ENCODE peak calls at places on chromosomes 12 and 14, in six cellular contexts. V is H9, F is mammary epithelial cell, S is substantia nigra, B is caudate nucleus, L is RWPE1. T is an unnamed sample.

GRCh38 chr12:104604070-104604994 is 147.6 kb downstream of the CHST11 start:
- DNase-seq in V (peak; percentile 86), F (peak; percentile 94), S (no peak), B (peak; percentile 74), L (peak; percentile 94), T (peak; percentile 49)

GRCh38 chr14:78010688-78011087 is 159.5 kb upstream of the NRXN3 start:
- DNase-seq in V (no peak), F (peak; percentile 96), S (no peak), B (no peak), L (peak; percentile 81), T (no peak)

GRCh38 chr14:95524706-95525512 is 8.5 kb upstream of the SYNE3 start:
- DNase-seq in V (no peak), F (peak; percentile 80), S (no peak), B (no peak), L (no peak), T (no peak)

GRCh38 chr14:102124419-102124818 is 15.3 kb upstream of the WDR20 start:
- DNase-seq in V (no peak), F (no peak), S (no peak), B (no peak), L (no peak), T (no peak)

GRCh38 chr12:101552277-101552676 is 42.5 kb upstream of the MYBPC1 start:
- DNase-seq in V (no peak), F (peak; percentile 5), S (no peak), B (no peak), L (peak; percentile 13), T (no peak)

GRCh38 chr14:88840926-88841325 is 16.5 kb downstream of the TTC8 start:
- DNase-seq in V (no peak), F (no peak), S (no peak), B (no peak), L (no peak), T (no peak)

GRCh38 chr12:17954788-17955187 is 135.2 kb downstream of the RERGL start:
- DNase-seq in V (no peak), F (no peak), S (no peak), B (no peak), L (no peak), T (no peak)

GRCh38 chr12:27260746-27261145 is 16.7 kb downstream of the STK38L start:
- DNase-seq in V (no peak), F (peak; percentile 29), S (no peak), B (no peak), L (no peak), T (no peak)

GRCh38 chr14:67575684-67576083 is 24.4 kb downstream of the PIGH start:
- DNase-seq in V (no peak), F (no peak), S (no peak), B (no peak), L (no peak), T (no peak)

GRCh38 chr14:81613341-81614045 is 79.8 kb upstream of the SEL1L start:
- DNase-seq in V (no peak), F (no peak), S (no peak), B (no peak), L (no peak), T (no peak)

GRCh38 chr14:33848706-33849454 is 102.0 kb downstream of the EGLN3 start:
- DNase-seq in V (peak; percentile 94), F (peak; percentile 63), S (peak; percentile 63), B (peak; percentile 60), L (peak; percentile 34), T (no peak)

GRCh38 chr14:64303471-64303917 is 9.3 kb upstream of the ESR2 start:
- DNase-seq in V (peak; percentile 49), F (peak; percentile 65), S (no peak), B (no peak), L (peak; percentile 64), T (no peak)

GRCh38 chr12:7666595-7666994 is 887 bp upstream of the APOBEC1 start:
- DNase-seq in V (no peak), F (no peak), S (no peak), B (no peak), L (no peak), T (no peak)

GRCh38 chr12:111412007-111412829 is 6.5 kb downstream of the SH2B3 start:
- DNase-seq in V (peak; percentile 72), F (no peak), S (peak; percentile 68), B (peak; percentile 36), L (no peak), T (no peak)

GRCh38 chr12:65656156-65656885 is 168.0 kb upstream of the HMGA2 start:
- DNase-seq in V (no peak), F (no peak), S (no peak), B (no peak), L (no peak), T (no peak)

DNA sequence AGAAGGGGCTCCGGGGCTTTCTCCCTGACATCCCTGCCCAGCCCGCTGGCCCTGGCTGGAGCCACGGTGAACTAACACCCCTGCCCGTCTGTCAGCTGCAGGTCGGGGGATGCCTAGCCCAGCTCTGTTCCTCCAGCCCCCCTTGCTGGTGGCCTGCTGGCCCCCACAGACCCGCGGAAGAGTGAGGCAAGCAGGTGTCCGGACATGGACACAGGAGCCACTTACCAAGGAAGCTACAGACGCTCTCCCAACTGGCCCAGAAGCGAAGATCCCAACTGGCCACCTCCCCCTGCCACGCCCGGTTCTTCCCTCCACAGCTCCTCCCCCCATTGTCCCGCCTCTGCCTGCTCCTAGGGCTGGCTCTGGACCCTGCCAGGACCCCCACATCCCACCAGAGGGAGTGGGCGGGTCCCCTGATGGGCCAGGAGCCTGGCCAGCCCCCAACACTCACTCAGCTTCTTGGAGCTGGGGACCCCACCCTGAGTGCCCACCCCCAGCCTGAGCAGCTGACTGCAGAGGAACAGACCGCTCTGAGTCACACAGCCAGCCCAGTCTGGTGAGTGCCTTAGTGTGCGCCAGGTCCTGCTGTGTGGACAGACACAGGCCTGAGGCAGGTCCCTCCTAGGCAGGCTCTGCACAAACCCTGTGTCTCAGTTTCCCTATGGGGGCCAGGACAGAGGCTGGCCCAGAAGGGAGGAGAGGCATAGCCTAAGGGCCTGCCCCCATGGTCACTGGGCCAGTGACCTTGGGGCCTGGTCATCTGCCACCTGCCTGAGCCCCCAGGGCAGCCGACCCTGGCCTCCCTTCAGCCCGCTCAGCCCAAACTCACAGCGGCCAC is 7.7 kb downstream of the AHNAK2 start:
- DNase-seq in V (peak; percentile 68), F (peak; percentile 81), S (no peak), B (no peak), L (peak; percentile 79), T (no peak)
- H3K27ac ChIP-seq in V (no peak overlapping the region), F (peak overlapping the region; percentile 98), S (no peak overlapping the region), B (no peak overlapping the region), L (peak overlapping the region; percentile 100), T (no peak overlapping the region)

DNA sequence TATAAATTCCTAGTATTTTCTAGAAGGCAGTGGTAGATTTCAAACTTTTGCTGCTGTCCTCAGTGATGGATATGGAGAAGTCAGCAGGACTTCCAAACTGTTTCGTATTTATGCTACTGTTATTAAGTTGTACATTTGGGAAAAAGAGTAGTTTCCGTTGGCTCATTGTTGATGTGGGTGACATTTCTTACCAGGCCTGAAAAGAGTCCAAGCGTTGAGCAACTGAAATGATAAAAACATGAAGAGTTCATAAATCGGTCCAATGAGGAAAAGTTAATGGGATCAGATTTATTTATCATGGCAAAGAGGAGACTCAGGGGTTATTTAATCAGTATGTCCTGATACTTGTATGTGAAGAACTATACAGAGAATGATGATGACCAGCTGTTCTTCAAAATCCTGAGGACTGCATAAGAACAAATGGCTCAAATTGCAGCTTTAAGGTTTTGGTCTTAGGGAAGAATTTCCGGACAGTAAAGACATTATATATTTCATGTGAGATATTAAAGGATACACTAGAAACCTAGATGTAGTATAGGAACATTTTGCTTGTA is 7.7 kb downstream of the VRK1 start:
- DNase-seq in V (no peak), F (no peak), S (no peak), B (no peak), L (no peak), T (no peak)
- H3K27ac ChIP-seq in V (no peak overlapping the region), F (no peak overlapping the region), S (no peak overlapping the region), B (no peak overlapping the region), L (no peak overlapping the region), T (no peak overlapping the region)

GRCh38 chr14:23640524-23641141 is 4.5 kb downstream of the DHRS2 start:
- DNase-seq in V (peak; percentile 49), F (peak; percentile 16), S (no peak), B (no peak), L (no peak), T (no peak)
- H3K27ac ChIP-seq in V (no peak overlapping the region), F (no peak overlapping the region), S (no peak overlapping the region), B (no peak overlapping the region), L (no peak overlapping the region), T (no peak overlapping the region)

GRCh38 chr14:31057035-31057434 is 30.9 kb upstream of the STRN3 start:
- DNase-seq in V (no peak), F (peak; percentile 52), S (no peak), B (no peak), L (no peak), T (no peak)
- H3K27ac ChIP-seq in V (no peak overlapping the region), F (peak overlapping the region; percentile 92), S (no peak overlapping the region), B (no peak overlapping the region), L (no peak overlapping the region), T (no peak overlapping the region)

DNA sequence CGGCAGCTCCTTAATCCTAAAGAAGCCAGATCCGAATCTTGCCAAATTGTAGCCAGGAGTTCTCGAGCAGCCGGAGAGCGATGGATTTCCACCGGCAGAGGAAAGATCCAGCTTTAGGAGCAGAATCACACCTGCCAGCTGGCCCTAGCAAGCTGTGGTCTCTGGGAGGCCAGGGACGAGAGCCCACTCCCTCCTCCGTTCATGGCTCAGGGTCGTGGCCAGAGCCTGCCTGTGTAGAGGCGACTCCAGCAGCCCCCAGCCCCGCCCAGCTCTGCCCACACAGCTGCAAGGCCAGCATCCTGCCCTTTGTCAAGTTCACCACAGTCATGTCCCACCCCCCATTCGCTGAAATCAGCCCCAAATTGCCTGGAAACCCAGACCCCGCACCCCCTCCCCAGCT is 121.0 kb downstream of the SCARB1 start:
- DNase-seq in V (no peak), F (no peak), S (no peak), B (no peak), L (no peak), T (no peak)
- H3K27ac ChIP-seq in V (no peak overlapping the region), F (no peak overlapping the region), S (peak overlapping the region; percentile 60), B (no peak overlapping the region), L (no peak overlapping the region), T (no peak overlapping the region)

GRCh38 chr12:15731940-15732339 is 57.2 kb downstream of the EPS8 start:
- DNase-seq in V (no peak), F (no peak), S (no peak), B (no peak), L (no peak), T (no peak)
- H3K27ac ChIP-seq in V (no peak overlapping the region), F (no peak overlapping the region), S (no peak overlapping the region), B (no peak overlapping the region), L (no peak overlapping the region), T (no peak overlapping the region)

GRCh38 chr12:6277982-6278438 is 32.5 kb upstream of the PLEKHG6 start:
- DNase-seq in V (no peak), F (peak; percentile 85), S (no peak), B (no peak), L (peak; percentile 34), T (no peak)

GRCh38 chr12:6280053-6280469 is 30.4 kb upstream of the PLEKHG6 start:
- DNase-seq in V (no peak), F (peak; percentile 95), S (no peak), B (no peak), L (peak; percentile 88), T (no peak)

GRCh38 chr12:6278439-6279255 is 31.8 kb upstream of the PLEKHG6 start:
- DNase-seq in V (peak; percentile 90), F (peak; percentile 93), S (peak; percentile 67), B (peak; percentile 81), L (peak; percentile 83), T (peak; percentile 88)

GRCh38 chr12:6279631-6280030 is 30.9 kb upstream of the PLEKHG6 start:
- DNase-seq in V (no peak), F (no peak), S (no peak), B (no peak), L (no peak), T (no peak)

GRCh38 chr12:6279256-6279628 is 31.2 kb upstream of the PLEKHG6 start:
- DNase-seq in V (no peak), F (no peak), S (no peak), B (no peak), L (no peak), T (no peak)
- H3K27ac ChIP-seq in V (no peak overlapping the region), F (peak overlapping the region; percentile 89), S (no peak overlapping the region), B (no peak overlapping the region), L (peak overlapping the region; percentile 87), T (no peak overlapping the region)